ENCODE peak calls at places on chromosomes 7 and 10, in five cellular contexts. D, O, Z, J and R are unnamed samples.

GRCh38 chr7:32147909-32148308 is 77.7 kb upstream of the PDE1C start:
- DNase-seq in O (no peak), J (no peak), D (peak; percentile 56), Z (no peak), R (no peak)

GRCh38 chr10:31186225-31187010 is 132.6 kb upstream of the ZEB1 start:
- DNase-seq in J (peak; percentile 61), Z (peak; percentile 74), O (no peak), D (no peak), R (peak; percentile 57)

GRCh38 chr7:151087247-151088018 is 1.2 kb downstream of the AGAP3 start:
- DNase-seq in D (peak; percentile 52), J (no peak), Z (no peak), O (no peak), R (no peak)

GRCh38 chr7:103679156-103680132 is 233.4 kb upstream of the SLC26A5 start:
- DNase-seq in O (no peak), Z (no peak), J (no peak), D (peak; percentile 71), R (no peak)

GRCh38 chr7:148939128-148939747 is 55.1 kb upstream of the EZH2 start:
- DNase-seq in D (no peak), O (no peak), J (no peak), Z (no peak), R (no peak)

GRCh38 chr10:49627644-49628247 is 13.9 kb downstream of the CHAT start:
- DNase-seq in J (no peak), D (no peak), O (no peak), Z (no peak), R (no peak)

GRCh38 chr7:149209518-149210269 is 14.3 kb downstream of the ZNF282 start:
- DNase-seq in Z (peak; percentile 88), J (peak; percentile 80), D (peak; percentile 55), O (peak; percentile 51), R (peak; percentile 23)

GRCh38 chr10:86389441-86390193 is 23.0 kb upstream of the GRID1 start:
- DNase-seq in J (peak; percentile 94), O (peak; percentile 69), Z (peak; percentile 95), D (peak; percentile 19), R (no peak)

GRCh38 chr10:125691160-125691981 is 8.4 kb upstream of the TEX36 start:
- DNase-seq in Z (no peak), D (no peak), J (no peak), O (no peak), R (no peak)

GRCh38 chr7:128191136-128191844 is 49.8 kb upstream of the LEP start:
- DNase-seq in J (peak; percentile 15), Z (peak; percentile 47), D (no peak), O (no peak), R (no peak)

GRCh38 chr7:74501298-74501697 is 47.6 kb downstream of the GTF2IRD1 start:
- DNase-seq in Z (no peak), O (no peak), J (no peak), D (no peak), R (no peak)

GRCh38 chr7:46772740-46773139 is 809.2 kb downstream of the TNS3 start:
- DNase-seq in O (no peak), Z (no peak), J (no peak), D (no peak), R (no peak)
- H3K18ac ChIP-seq in O (no peak overlapping the region), Z (no peak overlapping the region), J (no peak overlapping the region), D (peak overlapping the region; percentile 27), R (peak overlapping the region; percentile 19)

GRCh38 chr7:14851610-14852009 is 50.9 kb downstream of the DGKB start:
- DNase-seq in O (no peak), J (no peak), Z (no peak), D (peak; percentile 12), R (no peak)
- H3K18ac ChIP-seq in O (no peak overlapping the region), J (no peak overlapping the region), Z (no peak overlapping the region), D (no peak overlapping the region), R (no peak overlapping the region)

DNA sequence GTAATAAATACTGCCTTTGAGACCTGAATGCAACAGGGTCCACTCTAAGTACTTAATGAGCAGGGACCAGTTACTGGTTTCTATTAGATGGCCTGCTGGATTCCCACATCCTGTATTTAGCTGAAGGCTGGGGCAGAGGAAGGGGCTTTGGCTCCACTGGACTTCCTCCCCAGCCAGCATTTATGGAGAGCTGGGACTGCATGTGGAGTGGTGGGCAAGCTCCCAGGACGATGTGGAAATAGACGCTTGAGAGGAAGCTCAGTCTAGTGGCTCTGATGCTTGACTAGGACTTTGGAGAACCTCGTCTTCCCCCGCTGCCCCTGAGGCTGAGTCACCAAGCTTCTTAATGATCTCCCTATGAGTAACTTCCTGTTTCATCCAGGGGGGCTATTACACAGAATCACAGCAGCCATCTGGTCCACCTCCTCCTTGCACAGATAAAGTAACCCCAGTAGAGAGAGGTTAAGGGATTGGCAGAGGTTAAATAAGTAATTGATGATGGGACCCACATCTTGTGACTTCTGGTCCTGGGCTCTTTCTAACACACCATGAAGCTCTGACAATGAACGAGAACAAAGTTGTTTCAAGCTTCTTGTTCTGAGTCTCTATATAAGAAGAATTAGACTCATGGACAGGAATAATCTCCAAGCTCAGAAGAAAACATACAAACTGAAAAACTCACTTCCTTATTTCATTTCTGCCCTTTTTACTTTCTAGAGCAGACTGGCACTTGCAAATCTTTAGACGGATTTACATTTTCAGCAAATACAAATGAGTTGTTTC is 126.2 kb downstream of the PRPF18 start:
- DNase-seq in Z (peak; percentile 84), J (no peak), O (no peak), D (peak; percentile 99), R (no peak)
- H3K18ac ChIP-seq in Z (no peak overlapping the region), J (no peak overlapping the region), O (no peak overlapping the region), D (peak overlapping the region; percentile 84), R (no peak overlapping the region)

GRCh38 chr7:132495931-132496330 is 80.3 kb downstream of the PLXNA4 start:
- DNase-seq in D (no peak), O (no peak), J (no peak), Z (no peak), R (no peak)
- H3K18ac ChIP-seq in D (no peak overlapping the region), O (no peak overlapping the region), J (no peak overlapping the region), Z (no peak overlapping the region), R (no peak overlapping the region)

DNA sequence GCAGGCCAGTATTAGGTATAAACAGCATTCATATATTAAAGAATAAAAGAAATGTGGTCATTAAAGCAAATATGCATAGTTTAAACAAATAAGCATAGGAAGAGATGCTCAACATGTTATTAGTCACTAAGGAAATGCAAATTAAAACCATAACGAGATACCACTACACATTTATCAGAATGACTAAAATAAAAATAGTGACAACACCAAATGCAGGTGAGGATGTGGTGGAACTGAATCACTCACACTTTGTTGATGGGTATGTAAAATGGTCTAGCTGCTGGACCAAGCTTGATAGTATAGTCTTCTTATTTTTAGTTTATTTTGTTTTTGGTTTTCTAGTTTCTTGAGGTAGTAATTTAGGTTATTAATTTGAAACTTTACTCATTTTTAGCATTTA is 242.9 kb downstream of the HGF start:
- DNase-seq in O (no peak), J (no peak), Z (no peak), D (no peak), R (no peak)
- H3K18ac ChIP-seq in O (no peak overlapping the region), J (no peak overlapping the region), Z (no peak overlapping the region), D (no peak overlapping the region), R (no peak overlapping the region)

DNA sequence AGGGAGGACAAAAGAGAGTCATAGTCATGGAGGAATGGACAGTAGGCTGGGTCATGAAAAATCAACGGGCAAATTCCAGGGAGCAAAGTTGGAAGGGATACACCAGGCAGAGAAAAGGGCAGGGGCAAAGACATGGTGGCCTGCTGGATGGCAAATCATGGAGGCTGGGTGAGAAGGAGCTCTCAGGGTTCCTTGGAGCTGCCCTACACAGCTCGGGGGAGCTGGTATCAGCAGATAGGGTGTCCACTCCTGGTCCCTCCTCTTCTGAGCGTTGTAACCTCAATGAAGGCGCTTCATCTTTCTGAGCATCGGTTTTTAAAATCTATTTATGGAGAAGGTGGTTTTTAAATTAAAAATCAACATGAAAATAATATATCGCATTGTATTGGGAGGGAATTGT is 27.9 kb upstream of the EIF5AL1 start:
- DNase-seq in O (no peak), Z (no peak), J (peak; percentile 14), D (no peak), R (no peak)
- H3K18ac ChIP-seq in O (no peak overlapping the region), Z (no peak overlapping the region), J (no peak overlapping the region), D (no peak overlapping the region), R (no peak overlapping the region)

DNA sequence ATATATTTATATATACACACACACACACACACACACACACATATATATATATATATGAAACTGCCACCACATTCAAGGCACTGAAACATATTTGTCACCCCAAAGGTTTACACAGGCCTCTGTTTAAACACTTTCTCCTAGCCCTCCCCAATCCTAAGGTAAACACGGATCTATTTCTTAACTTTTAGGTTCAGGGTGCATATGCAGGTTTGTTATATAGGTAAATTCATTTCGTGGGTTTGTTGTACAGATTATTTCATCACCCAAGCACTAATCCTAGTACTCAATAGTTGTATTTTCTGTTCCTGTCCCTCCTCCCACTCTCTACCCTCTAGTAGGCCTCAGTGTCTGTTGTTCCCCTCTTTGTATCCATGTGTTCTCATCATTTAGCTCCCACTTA is 305.0 kb downstream of the GPR37 start:
- DNase-seq in J (no peak), Z (no peak), D (no peak), O (no peak), R (no peak)
- H3K18ac ChIP-seq in J (no peak overlapping the region), Z (no peak overlapping the region), D (peak overlapping the region; percentile 99), O (no peak overlapping the region), R (no peak overlapping the region)